ENCODE peak calls at places on chromosomes 1 and 21, in nine cellular contexts. Z is uterus; Y is tibial nerve; X is effector memory CD4-positive, alpha-beta T cell; E is IMR-90; N is HCT116; R is thoracic aorta; B is H9; O is naive thymus-derived CD4-positive, alpha-beta T cell. P is an unnamed sample. For H3K4me1, the result is how much of the 10 kb centered on the place peaks cover.

GRCh38 chr1:85321237-85321964 is 45.0 kb upstream of the BCL10 start:
- DNase-seq in E (peak), B (no peak), Z (no peak), N (no peak), R (no peak), Y (no peak), X (no peak), O (peak), P (no peak)

GRCh38 chr21:18443686-18444085 is 40.1 kb upstream of the TMPRSS15 start:
- DNase-seq in R (no peak), Y (no peak), X (no peak), E (no peak), N (no peak), O (no peak), Z (no peak), B (no peak), P (no peak)

GRCh38 chr1:231612393-231613089 is 14.0 kb upstream of the DISC1 start:
- DNase-seq in X (no peak), N (no peak), Y (no peak), B (no peak), Z (no peak), O (peak), R (no peak), E (no peak), P (peak)

GRCh38 chr1:226679853-226680516 is 59.1 kb downstream of the ITPKB start:
- DNase-seq in B (peak), N (no peak), Z (peak), Y (peak), O (peak), X (peak), R (no peak), E (peak), P (peak)

GRCh38 chr1:178945763-178946266 is 74.9 kb upstream of the ANGPTL1 start:
- DNase-seq in E (peak), Z (peak), X (no peak), R (no peak), O (no peak), B (peak), Y (no peak), N (no peak), P (no peak)

GRCh38 chr1:182249201-182249676 is 142.4 kb downstream of the GLUL start:
- DNase-seq in E (no peak), B (no peak), Y (no peak), O (peak), X (no peak), Z (no peak), R (no peak), N (no peak), P (no peak)

GRCh38 chr1:164625004-164625617 is 66.1 kb downstream of the PBX1 start:
- DNase-seq in Y (no peak), E (no peak), N (no peak), X (no peak), O (no peak), R (no peak), Z (no peak), B (no peak), P (no peak)

GRCh38 chr1:179025975-179026812 is 500 bp downstream of the FAM20B start:
- DNase-seq in B (peak), O (peak), Y (peak), Z (peak), R (no peak), N (peak), E (no peak), X (peak), P (peak)

GRCh38 chr1:187839873-187840272 is 1011.1 kb downstream of the PLA2G4A start:
- DNase-seq in Z (no peak), Y (no peak), B (no peak), N (no peak), E (no peak), O (no peak), X (no peak), R (no peak), P (no peak)

GRCh38 chr1:204829133-204829532 is 41.5 kb upstream of the NFASC start:
- DNase-seq in X (no peak), O (no peak), R (no peak), Y (no peak), N (no peak), B (peak), E (no peak), Z (no peak), P (peak)

GRCh38 chr1:115828101-115829022 is 12.6 kb downstream of the NHLH2 start:
- DNase-seq in N (no peak), Y (no peak), B (peak), Z (peak), O (no peak), R (no peak), E (peak), X (no peak), P (peak)

GRCh38 chr1:11794446-11795237 is 11.1 kb downstream of the MTHFR start:
- DNase-seq in N (no peak), O (no peak), B (no peak), X (no peak), Y (no peak), Z (no peak), R (no peak), E (no peak), P (peak)

GRCh38 chr1:64826991-64827390 is 82.1 kb downstream of the RAVER2 start:
- DNase-seq in B (no peak), R (no peak), Y (no peak), E (no peak), Z (no peak), O (no peak), N (no peak), X (no peak), P (no peak)

GRCh38 chr1:156106624-156107488 is 7.7 kb upstream of the LMNA start:
- DNase-seq in X (no peak), E (peak), R (no peak), Y (peak), Z (no peak), N (no peak), B (peak), O (no peak), P (peak)

GRCh38 chr1:112716133-112716720 is 1.1 kb upstream of the PPM1J start:
- DNase-seq in E (peak), X (peak), B (peak), Y (peak), N (peak), Z (peak), O (peak), R (no peak), P (peak)

GRCh38 chr1:9833632-9834031 is 9.9 kb upstream of the CLSTN1 start:
- DNase-seq in N (no peak), B (no peak), E (no peak), O (no peak), Z (no peak), R (no peak), X (no peak), Y (no peak), P (no peak)

GRCh38 chr1:183022202-183023145 is 746 bp upstream of the LAMC1 start:
- DNase-seq in B (peak), Z (peak), Y (peak), X (no peak), O (peak), N (peak), R (peak), E (peak), P (peak)

GRCh38 chr1:198056255-198056654 is 100.5 kb upstream of the NEK7 start:
- DNase-seq in E (no peak), X (no peak), R (no peak), N (no peak), B (peak), O (no peak), Y (no peak), Z (no peak), P (no peak)

GRCh38 chr21:31284797-31285397 is 59.2 kb downstream of the TIAM1 start:
- DNase-seq in X (no peak), O (no peak), B (no peak), Y (no peak), R (no peak), N (peak), Z (no peak), E (peak), P (peak)

GRCh38 chr1:162391790-162392563 is 10.4 kb downstream of the C1orf226 start:
- DNase-seq in O (no peak), Y (no peak), E (peak), Z (no peak), N (peak), R (no peak), B (no peak), X (no peak), P (no peak)

GRCh38 chr1:91572044-91572443 is 71.4 kb downstream of the CDC7 start:
- DNase-seq in Y (no peak), X (no peak), O (no peak), R (no peak), N (no peak), E (no peak), B (no peak), Z (no peak), P (peak)

GRCh38 chr21:44923481-44924084 is 2.9 kb upstream of the ITGB2 start:
- DNase-seq in O (no peak), E (no peak), B (no peak), N (no peak), R (no peak), X (no peak), Y (no peak), Z (no peak), P (no peak)

GRCh38 chr1:1073743-1074587 is at the start of gene RNF223:
- DNase-seq in Z (no peak), N (peak), X (no peak), E (no peak), R (no peak), B (no peak), Y (no peak), O (no peak), P (peak)

GRCh38 chr1:13702425-13703127 is 2.6 kb downstream of the PRDM2 start:
- DNase-seq in Z (no peak), Y (no peak), X (peak), R (no peak), O (no peak), E (no peak), N (no peak), B (no peak), P (no peak)

GRCh38 chr21:34734696-34735095 is 65.9 kb downstream of the CLIC6 start:
- DNase-seq in X (no peak), N (no peak), R (no peak), Y (no peak), B (no peak), E (no peak), O (no peak), Z (no peak), P (no peak)

GRCh38 chr1:231236131-231236571 is 4.9 kb upstream of the GNPAT start:
- DNase-seq in R (no peak), E (no peak), B (no peak), O (no peak), N (no peak), Y (no peak), X (no peak), Z (no peak), P (no peak)

GRCh38 chr1:227729881-227730629 is 5.0 kb downstream of the JMJD4 start:
- DNase-seq in Z (no peak), Y (peak), O (no peak), R (no peak), X (no peak), E (peak), N (peak), B (peak), P (peak)

GRCh38 chr1:77671836-77672235 is 10.6 kb downstream of the ZZZ3 start:
- DNase-seq in Y (no peak), R (no peak), E (peak), B (no peak), O (no peak), X (no peak), Z (no peak), N (no peak), P (no peak)

GRCh38 chr1:1204998-1205768 is 1.2 kb downstream of the TNFRSF18 start:
- DNase-seq in E (no peak), N (no peak), X (no peak), Y (no peak), B (no peak), Z (no peak), R (no peak), O (no peak), P (peak)

GRCh38 chr1:116033322-116033721 is 57.0 kb downstream of the SLC22A15 start:
- DNase-seq in Y (no peak), R (no peak), N (no peak), B (no peak), X (no peak), Z (no peak), O (no peak), E (no peak), P (no peak)

DNA sequence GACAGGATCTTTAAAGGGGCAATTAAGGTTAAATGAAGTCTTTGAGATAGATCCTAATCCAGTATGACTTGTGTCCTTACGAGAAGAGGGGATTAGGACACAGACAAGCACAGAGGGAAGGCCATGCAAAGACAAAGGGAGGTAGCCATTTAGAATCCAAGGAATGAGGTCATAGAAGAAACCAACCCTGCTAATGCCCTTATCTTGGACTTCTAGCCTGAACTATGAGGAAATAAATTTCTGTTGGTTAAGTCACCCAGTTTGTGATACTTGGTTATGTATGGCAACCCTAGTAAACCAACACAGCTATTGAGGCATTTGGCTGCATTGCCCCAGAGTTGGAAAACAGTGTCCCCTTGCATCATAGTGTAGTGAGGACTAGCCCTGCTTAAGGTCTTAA is 121.3 kb downstream of the MAST2 start:
- DNase-seq in Y (no peak), N (no peak), R (no peak), Z (no peak), X (no peak), E (peak), O (no peak), B (no peak), P (no peak)
- H3K27ac ChIP-seq in Y (no peak), N (no peak), R (no peak), Z (no peak), X (no peak), E (no peak), O (no peak), B (no peak), P (no peak)

GRCh38 chr1:109975718-109976117 is 8.8 kb upstream of the AHCYL1 start:
- DNase-seq in O (no peak), E (peak), Z (no peak), Y (no peak), N (no peak), R (no peak), B (no peak), X (no peak), P (no peak)
- H3K4me1 ChIP-seq in O (under half), E (under half), Z (under half), Y (under half), N (under half), R (under half), B (under half), X (under half), P (under half)

GRCh38 chr1:20487236-20487590 is 1.2 kb upstream of the CAMK2N1 start:
- DNase-seq in O (no peak), N (no peak), E (no peak), Y (no peak), Z (no peak), B (no peak), X (no peak), R (no peak), P (no peak)
- H3K27ac ChIP-seq in O (no peak), N (no peak), E (no peak), Y (no peak), Z (no peak), B (no peak), X (no peak), R (no peak), P (no peak)

GRCh38 chr21:37437376-37438080 is 71.0 kb downstream of the DYRK1A start:
- DNase-seq in E (no peak), Z (no peak), R (no peak), O (no peak), B (no peak), N (no peak), X (no peak), Y (no peak), P (no peak)

GRCh38 chr21:37436180-37436579 is 69.6 kb downstream of the DYRK1A start:
- DNase-seq in Y (no peak), R (no peak), Z (no peak), X (no peak), O (no peak), B (no peak), E (no peak), N (no peak), P (no peak)

GRCh38 chr21:37433441-37433840 is 66.9 kb downstream of the DYRK1A start:
- DNase-seq in E (no peak), B (no peak), O (no peak), Y (no peak), N (no peak), Z (no peak), R (no peak), X (no peak), P (no peak)

GRCh38 chr21:37435120-37435519 is 68.5 kb downstream of the DYRK1A start:
- DNase-seq in E (peak), O (no peak), Z (peak), B (peak), Y (peak), R (no peak), N (peak), X (peak), P (peak)

DNA sequence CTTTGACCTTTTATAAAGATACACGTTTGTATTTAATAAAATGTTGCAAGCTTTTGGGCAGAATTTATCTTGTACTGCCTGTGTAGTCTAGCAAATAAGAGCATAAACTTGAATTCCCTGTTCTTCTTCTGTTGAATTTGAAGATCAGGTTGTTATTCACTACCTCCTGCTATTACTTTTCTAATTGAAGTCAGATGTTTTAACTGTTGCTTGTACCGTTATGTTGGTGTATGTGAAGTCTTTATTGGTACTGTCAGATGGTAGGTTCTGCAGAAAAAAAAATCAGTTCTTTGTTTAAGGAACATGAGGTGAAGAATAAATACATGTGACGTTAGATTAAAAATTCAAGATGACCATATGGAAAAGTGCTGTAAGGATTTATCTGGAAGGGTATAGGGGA is 69.1 kb downstream of the DYRK1A start:
- DNase-seq in E (no peak), R (no peak), Z (no peak), O (no peak), Y (no peak), X (no peak), N (no peak), B (no peak), P (no peak)
- H3K4me1 ChIP-seq in E (under half), R (under half), Z (under half), O (under half), Y (half or more), X (under half), N (under half), B (under half), P (under half)

GRCh38 chr1:29388884-29389283 is 152.6 kb downstream of the PTPRU start:
- DNase-seq in Y (no peak), X (no peak), Z (no peak), R (no peak), B (no peak), N (no peak), O (no peak), E (no peak), P (no peak)

GRCh38 chr1:29390075-29390474 is 153.8 kb downstream of the PTPRU start:
- DNase-seq in O (no peak), B (no peak), Z (no peak), X (no peak), Y (no peak), R (no peak), E (no peak), N (no peak), P (no peak)

GRCh38 chr1:29390491-29391361 is 154.4 kb downstream of the PTPRU start:
- DNase-seq in E (no peak), R (no peak), X (no peak), B (no peak), Y (no peak), N (no peak), O (no peak), Z (no peak), P (no peak)

GRCh38 chr1:29388170-29388569 is 151.8 kb downstream of the PTPRU start:
- DNase-seq in B (no peak), N (no peak), R (no peak), O (no peak), Z (no peak), Y (no peak), E (no peak), X (no peak), P (no peak)

GRCh38 chr1:29389533-29390041 is 153.3 kb downstream of the PTPRU start:
- DNase-seq in B (no peak), O (no peak), N (no peak), X (no peak), R (no peak), E (no peak), Y (no peak), Z (no peak), P (no peak)
- H3K27ac ChIP-seq in B (no peak), O (no peak), N (no peak), X (no peak), R (no peak), E (no peak), Y (no peak), Z (no peak), P (no peak)

GRCh38 chr1:230152999-230153398 is 86.0 kb downstream of the GALNT2 start:
- DNase-seq in B (no peak), N (no peak), X (no peak), Y (no peak), R (no peak), E (no peak), Z (no peak), O (no peak), P (no peak)
- H3K4me1 ChIP-seq in B (under half), N (under half), X (under half), Y (half or more), R (under half), E (under half), Z (under half), O (under half), P (under half)

DNA sequence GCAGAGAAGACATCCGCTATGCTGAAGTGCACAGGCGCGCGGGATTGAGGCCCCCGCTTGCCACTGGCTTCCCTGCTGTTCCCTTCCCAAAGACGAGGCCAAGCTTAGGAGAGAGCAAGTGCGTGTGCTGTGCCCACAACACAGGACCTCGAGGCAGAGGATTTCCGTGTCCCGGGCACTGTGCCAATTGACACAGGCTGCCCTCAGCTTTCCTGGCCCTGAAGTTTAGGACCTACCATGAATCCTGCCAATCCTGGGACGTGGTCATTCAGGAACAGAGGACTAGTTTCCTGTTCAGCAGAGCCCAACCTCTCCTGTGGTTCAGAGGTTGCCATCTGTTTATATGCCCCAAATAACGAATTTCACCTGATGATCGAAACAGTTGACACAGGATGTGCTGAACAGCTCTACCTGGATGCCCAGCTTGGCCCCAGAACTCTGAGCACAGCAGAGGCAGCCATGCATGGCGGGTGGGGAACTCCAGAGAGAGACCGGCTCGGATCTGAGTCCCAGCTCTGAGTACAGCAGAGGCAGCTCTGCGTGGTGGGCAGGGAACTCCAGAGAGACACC is 22.0 kb downstream of the SLC37A1 start:
- DNase-seq in Y (no peak), Z (no peak), O (no peak), B (no peak), N (no peak), R (no peak), X (no peak), E (no peak), P (no peak)
- H3K27ac ChIP-seq in Y (no peak), Z (no peak), O (no peak), B (no peak), N (no peak), R (no peak), X (no peak), E (no peak), P (no peak)

GRCh38 chr1:181014431-181015257 is 8.0 kb downstream of the STX6 start:
- DNase-seq in Y (no peak), Z (no peak), E (no peak), B (no peak), R (no peak), N (no peak), O (no peak), X (no peak), P (no peak)
- H3K4me1 ChIP-seq in Y (half or more), Z (under half), E (under half), B (under half), R (under half), N (under half), O (under half), X (under half), P (under half)

GRCh38 chr1:23522244-23523013 is 8.6 kb downstream of the E2F2 start:
- DNase-seq in O (no peak), N (no peak), B (no peak), E (peak), R (no peak), Y (no peak), X (no peak), Z (no peak), P (no peak)

GRCh38 chr1:23526329-23527041 is 4.5 kb downstream of the E2F2 start:
- DNase-seq in Y (no peak), B (no peak), R (no peak), Z (no peak), E (no peak), X (no peak), N (no peak), O (no peak), P (no peak)

GRCh38 chr1:23524163-23524562 is 6.9 kb downstream of the E2F2 start:
- DNase-seq in B (no peak), Y (no peak), Z (no peak), O (no peak), N (no peak), E (no peak), R (no peak), X (no peak), P (no peak)

GRCh38 chr1:23525558-23526174 is 5.4 kb downstream of the E2F2 start:
- DNase-seq in R (no peak), N (no peak), B (no peak), Y (no peak), O (no peak), Z (no peak), X (no peak), E (no peak), P (no peak)

GRCh38 chr1:23524716-23525401 is 6.2 kb downstream of the E2F2 start:
- DNase-seq in Y (no peak), O (peak), X (peak), R (no peak), N (no peak), E (no peak), Z (no peak), B (no peak), P (peak)
- H3K27ac ChIP-seq in Y (no peak), O (peak), X (peak), R (no peak), N (no peak), E (no peak), Z (no peak), B (no peak), P (no peak)